ENCODE peak calls at places on chromosomes 3 and 15, in eight cellular contexts. K is activated naive CD8-positive, alpha-beta T cell treated with anti-CD3 and anti-CD28 coated beads, Interleukin-2, amount 10 ng/mL, durations not matched to agents 7 days and 5 days; H is stimulated activated CD4-positive, alpha-beta T cell treated with anti-CD3 and anti-CD28 coated beads, Interleukin-1b, Interleukin-23, amount 100 ng/mL, for 24 hours; W is neuronal stem cell; X is Daoy; S is T-cell; M is heart left ventricle; B is naive thymus-derived CD8-positive, alpha-beta T cell. L is an unnamed sample.

GRCh38 chr3:21747376-21747775 is 3.6 kb downstream of the ZNF385D start:
- DNase-seq in K (no peak), H (no peak), W (no peak), X (no peak), S (no peak), M (no peak), B (no peak), L (no peak)

GRCh38 chr3:278300-279064 is 81.9 kb downstream of the CHL1 start:
- DNase-seq in K (no peak), H (no peak), W (no peak), X (no peak), S (no peak), M (no peak), B (no peak), L (peak)

GRCh38 chr3:132394334-132394733 is 23.0 kb upstream of the DNAJC13 start:
- DNase-seq in K (no peak), H (no peak), W (no peak), X (no peak), S (no peak), M (peak), B (no peak), L (no peak)

GRCh38 chr3:127389415-127389814 is 101.6 kb upstream of the PRR20G start:
- DNase-seq in K (no peak), H (no peak), W (no peak), X (peak), S (no peak), M (no peak), B (no peak), L (no peak)

GRCh38 chr3:7421065-7421464 is 560.1 kb downstream of the GRM7 start:
- DNase-seq in K (no peak), H (no peak), W (no peak), X (no peak), S (no peak), M (no peak), B (no peak), L (no peak)

GRCh38 chr3:8223766-8224165 is 277.9 kb upstream of the LMCD1 start:
- DNase-seq in K (no peak), H (no peak), W (no peak), X (no peak), S (no peak), M (peak), B (no peak), L (peak)

GRCh38 chr15:40660686-40661085 is 34.3 kb upstream of the RAD51 start:
- DNase-seq in K (no peak), H (no peak), W (no peak), X (no peak), S (no peak), M (no peak), B (no peak), L (no peak)

GRCh38 chr15:31488437-31489204 is 162.0 kb downstream of the KLF13 start:
- DNase-seq in K (peak), H (no peak), W (peak), X (peak), S (peak), M (peak), B (no peak), L (peak)

GRCh38 chr3:197408177-197408957 is 110.0 kb upstream of the DLG1 start:
- DNase-seq in K (no peak), H (no peak), W (no peak), X (peak), S (no peak), M (no peak), B (no peak), L (peak)

GRCh38 chr15:85306946-85307686 is 73.3 kb upstream of the AKAP13 start:
- DNase-seq in K (no peak), H (no peak), W (no peak), X (no peak), S (no peak), M (no peak), B (no peak), L (no peak)

GRCh38 chr15:68409736-68410370 is 22.1 kb downstream of the ITGA11 start:
- DNase-seq in K (no peak), H (no peak), W (no peak), X (no peak), S (no peak), M (no peak), B (peak), L (no peak)

GRCh38 chr15:51775967-51776816 is 24.8 kb downstream of the TMOD2 start:
- DNase-seq in K (no peak), H (no peak), W (peak), X (peak), S (peak), M (peak), B (peak), L (peak)

L was measured in SJCRH30.